ENCODE peak calls at places on chromosome 16, in four cellular contexts. K is K562, V is SK-N-SH, Y is GM12878. N is an unnamed sample.

GRCh38 chr16:61233718-61234117 is 802.5 kb downstream of the CDH8 start:
- DNase-seq in Y (no peak), K (no peak), V (no peak), N (no peak)

GRCh38 chr16:30764816-30765465 is 2.8 kb downstream of the RNF40 start:
- DNase-seq in Y (no peak), V (no peak), K (no peak), N (no peak)

GRCh38 chr16:1964046-1964505 is 550 bp downstream of the RPS2 start:
- DNase-seq in Y (no peak), K (peak; percentile 59), V (no peak), N (no peak)

GRCh38 chr16:77584205-77584859 is 138.0 kb upstream of the NUDT7 start:
- DNase-seq in K (peak; percentile 55), V (peak; percentile 55), Y (no peak), N (peak; percentile 44)

GRCh38 chr16:55954906-55955305 is 79.7 kb upstream of the CES5A start:
- DNase-seq in K (no peak), V (no peak), Y (no peak), N (no peak)

GRCh38 chr16:74264806-74265205 is 31.8 kb upstream of the PSMD7 start:
- DNase-seq in Y (no peak), V (no peak), K (no peak), N (no peak)

GRCh38 chr16:57372372-57373116 is at the start of gene CX3CL1:
- DNase-seq in Y (no peak), V (peak; percentile 92), K (no peak), N (peak; percentile 99)

GRCh38 chr16:9138731-9139501 is 47.5 kb downstream of the HAPSTR1 start:
- DNase-seq in Y (no peak), K (peak; percentile 81), V (peak; percentile 78), N (peak; percentile 73)

GRCh38 chr16:13856811-13857511 is 63.0 kb upstream of the ERCC4 start:
- DNase-seq in K (no peak), Y (no peak), V (no peak), N (no peak)

GRCh38 chr16:23317266-23317661 is 15.2 kb downstream of the SCNN1B start:
- DNase-seq in K (no peak), Y (no peak), V (no peak), N (no peak)

GRCh38 chr16:23143391-23143790 is 5.9 kb downstream of the USP31 start:
- DNase-seq in V (no peak), Y (no peak), K (no peak), N (no peak)

GRCh38 chr16:67022531-67023214 is 6.3 kb upstream of the CBFB start:
- DNase-seq in Y (no peak), V (no peak), K (no peak), N (no peak)

GRCh38 chr16:49744244-49744976 is 111.5 kb downstream of the ZNF423 start:
- DNase-seq in V (no peak), Y (no peak), K (no peak), N (no peak)

GRCh38 chr16:46972429-46972970 is 974 bp downstream of the DNAJA2 start:
- DNase-seq in V (peak; percentile 55), K (peak; percentile 30), Y (no peak), N (peak; percentile 33)

GRCh38 chr16:14284930-14285541 is 213.9 kb downstream of the MRTFB start:
- DNase-seq in V (no peak), K (no peak), Y (no peak), N (peak; percentile 65)

DNA sequence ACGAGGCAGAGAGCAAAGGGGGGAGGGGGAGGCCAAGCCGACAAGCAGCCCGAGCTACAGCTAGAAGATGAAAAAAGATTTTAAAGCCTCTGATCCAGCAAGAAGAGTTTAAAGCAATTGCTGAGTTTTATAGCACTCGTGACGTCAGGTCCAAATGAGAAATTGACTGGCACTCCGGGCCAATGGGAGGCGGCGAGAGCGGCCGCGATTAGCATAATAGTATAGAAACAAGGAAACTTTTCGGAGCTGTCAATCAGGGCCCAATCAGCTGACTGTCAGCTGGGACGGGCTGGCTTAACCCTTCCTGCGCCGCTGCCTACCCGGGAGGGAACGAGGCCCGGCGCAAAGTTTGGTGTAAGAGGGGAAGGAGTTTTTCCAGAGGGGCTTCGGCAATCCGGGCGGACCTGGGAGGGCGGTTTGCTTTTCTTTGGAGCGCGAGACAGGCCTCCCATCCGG is at the start of gene MAF:
- DNase-seq in Y (no peak), V (peak; percentile 69), K (peak; percentile 43), N (peak; percentile 58)
- H3K27ac ChIP-seq in Y (no peak within 1 kb of the TSS), V (no peak within 1 kb of the TSS), K (no peak within 1 kb of the TSS), N (no peak within 1 kb of the TSS)

DNA sequence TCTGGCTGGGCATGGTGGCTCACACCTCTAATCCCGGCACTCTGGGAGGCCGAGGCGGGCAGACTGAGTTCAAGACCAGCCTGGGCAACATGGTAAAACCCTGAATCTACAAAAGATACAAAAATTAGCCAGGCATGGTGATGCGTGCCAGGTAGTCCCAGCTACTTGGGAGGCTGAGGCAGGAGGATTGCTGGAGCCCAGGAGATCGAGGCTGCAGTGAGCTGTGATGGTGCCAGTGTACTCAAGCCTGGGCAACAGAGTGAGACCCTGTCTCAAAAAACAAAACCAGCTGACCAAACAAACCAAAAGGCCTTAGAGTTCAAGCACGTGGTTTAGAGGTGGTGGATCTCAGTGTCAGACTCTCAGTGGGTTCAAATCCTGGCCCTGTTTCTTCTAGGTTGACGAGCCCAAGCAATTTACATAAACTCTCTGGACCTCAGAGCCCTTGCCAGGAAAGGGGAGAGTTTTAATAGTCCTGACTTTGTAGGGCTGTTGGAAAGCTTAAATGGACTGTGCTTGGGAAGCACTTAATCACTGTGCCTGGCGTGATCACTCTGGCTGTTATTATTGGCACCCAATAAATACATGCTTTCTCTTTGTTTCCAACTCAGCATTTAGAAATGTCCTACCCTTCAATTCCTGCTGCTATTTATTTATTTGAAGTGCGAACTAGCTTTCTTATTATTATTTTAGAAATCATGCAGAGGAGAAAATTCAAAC is 44.7 kb downstream of the ABCC1 start:
- DNase-seq in V (no peak), Y (no peak), K (no peak), N (no peak)
- H3K79me2 ChIP-seq in V (peaks cover 86% of the 10 kb centered on the region), Y (peaks cover 40% of the 10 kb centered on the region), K (peaks cover 68% of the 10 kb centered on the region), N (peaks cover 23% of the 10 kb centered on the region)

GRCh38 chr16:83882118-83882879 is 16.6 kb upstream of the MLYCD start:
- DNase-seq in Y (no peak), V (no peak), K (no peak), N (no peak)

GRCh38 chr16:83878838-83879237 is 20.1 kb upstream of the MLYCD start:
- DNase-seq in Y (no peak), V (peak; percentile 44), K (peak; percentile 43), N (peak; percentile 59)
- TF ChIP-seq NFIC in Y (no peak), V (no peak), K (no peak), N (no peak)

GRCh38 chr16:15880909-15881308 is 7.5 kb downstream of the CEP20 start:
- DNase-seq in Y (no peak), K (no peak), V (no peak), N (no peak)
- H3K27ac ChIP-seq in Y (no peak overlapping the region), K (peak overlapping the region; percentile 46), V (no peak overlapping the region), N (no peak overlapping the region)

DNA sequence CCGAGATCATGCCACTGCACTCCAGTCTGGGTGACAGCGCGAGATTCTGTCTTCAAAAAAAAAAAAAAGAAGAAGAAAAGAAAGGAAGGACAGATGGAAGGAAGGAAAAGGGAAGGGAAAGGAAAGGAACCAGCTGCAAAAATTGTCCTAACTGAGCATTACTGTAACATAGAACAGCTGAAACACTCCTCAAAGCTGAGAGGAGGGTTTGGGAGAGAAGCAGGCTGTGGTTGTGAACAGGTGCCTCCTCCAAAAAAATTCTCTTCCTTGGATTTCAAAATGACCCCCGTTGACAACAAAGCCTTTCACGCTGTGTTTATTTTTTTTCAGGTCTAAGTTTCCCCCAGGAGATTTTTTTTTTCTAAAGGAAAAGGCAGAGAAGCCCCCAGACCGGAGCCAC is 541.4 kb downstream of the WWOX start:
- DNase-seq in Y (no peak), V (no peak), K (no peak), N (no peak)
- H3K79me2 ChIP-seq in Y (no peaks in the 10 kb centered on the region), V (no peaks in the 10 kb centered on the region), K (no peaks in the 10 kb centered on the region), N (no peaks in the 10 kb centered on the region)

DNA sequence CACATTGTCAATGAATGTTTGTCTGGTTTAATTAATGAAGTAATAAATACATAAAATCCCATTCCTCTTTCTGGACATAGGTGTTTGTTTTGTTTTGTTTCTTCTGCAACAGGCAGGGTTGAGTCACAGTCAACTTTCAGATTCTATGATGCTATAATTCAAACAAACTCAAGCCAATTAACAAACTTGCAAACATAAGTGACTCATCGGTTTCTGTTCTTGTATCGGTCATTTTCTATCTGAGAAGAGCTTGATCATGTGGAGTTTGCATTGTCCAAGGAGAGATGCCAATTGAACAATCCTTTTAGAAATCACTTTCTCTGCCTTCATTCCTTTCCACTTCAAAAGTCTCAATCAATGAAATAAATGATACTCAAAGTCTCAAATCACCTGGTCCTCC is 294.2 kb upstream of the C16orf82 start:
- DNase-seq in Y (no peak), V (no peak), K (no peak), N (no peak)
- TF ChIP-seq NFIC in Y (no peak), V (no peak), K (no peak), N (no peak)

GRCh38 chr16:85583491-85584181 is 29.5 kb upstream of the GSE1 start:
- DNase-seq in K (no peak), V (peak; percentile 69), Y (no peak), N (no peak)
- H3K27ac ChIP-seq in K (peak overlapping the region; percentile 16), V (peak overlapping the region; percentile 82), Y (no peak overlapping the region), N (no peak overlapping the region)

GRCh38 chr16:349211-349610 is 3.3 kb downstream of the AXIN1 start:
- DNase-seq in K (no peak), Y (peak; percentile 50), V (no peak), N (no peak)
- H3K79me2 ChIP-seq in K (peaks cover 79% of the 10 kb centered on the region), Y (peaks cover 33% of the 10 kb centered on the region), V (peaks cover 72% of the 10 kb centered on the region), N (peaks cover 69% of the 10 kb centered on the region)

N was measured in HepG2.